ENCODE peak calls at places on chromosomes 2 and 18, in five cellular contexts. K is A549, Z is mammary epithelial cell, R is tibial artery, Q is Panc1. E is an unnamed sample.

GRCh38 chr2:10579441-10580169 is 110.2 kb downstream of the NOL10 start:
- DNase-seq in R (no peak), K (no peak), Q (no peak), Z (peak; percentile 67), E (no peak)

GRCh38 chr2:106104332-106105062 is 89.6 kb downstream of the UXS1 start:
- DNase-seq in Z (peak; percentile 46), Q (peak; percentile 46), K (peak; percentile 75), R (peak; percentile 55), E (no peak)

GRCh38 chr2:43221660-43222471 is 4.5 kb downstream of the ZFP36L2 start:
- DNase-seq in Q (peak; percentile 80), R (peak; percentile 92), K (peak; percentile 89), Z (peak; percentile 86), E (peak; percentile 87)

GRCh38 chr2:58896600-58896999 is 655.5 kb upstream of the FANCL start:
- DNase-seq in Q (no peak), K (no peak), R (no peak), Z (no peak), E (no peak)

GRCh38 chr2:215740071-215740470 is 273.3 kb downstream of the MREG start:
- DNase-seq in K (no peak), Q (no peak), Z (no peak), R (no peak), E (no peak)

GRCh38 chr2:62570861-62571698 is 65.1 kb upstream of the TMEM17 start:
- DNase-seq in Z (no peak), K (peak; percentile 58), R (no peak), Q (no peak), E (no peak)

GRCh38 chr2:40027968-40028367 is 248.9 kb upstream of the THUMPD2 start:
- DNase-seq in Z (peak; percentile 58), R (no peak), K (no peak), Q (no peak), E (no peak)

GRCh38 chr2:100945433-100945740 is 56.7 kb upstream of the RPL31 start:
- DNase-seq in K (no peak), Z (no peak), Q (no peak), R (no peak), E (no peak)

GRCh38 chr18:56563568-56563967 is 74.8 kb downstream of the TXNL1 start:
- DNase-seq in R (no peak), Z (no peak), Q (no peak), K (no peak), E (no peak)

GRCh38 chr2:172082105-172082943 is 3.0 kb upstream of the DLX1 start:
- DNase-seq in R (no peak), K (no peak), Q (no peak), Z (no peak), E (no peak)

GRCh38 chr2:148644885-148645134 is 259 bp downstream of the EPC2 start:
- DNase-seq in K (no peak), R (no peak), Q (no peak), Z (no peak), E (no peak)

GRCh38 chr2:217939220-217939619 is 63.6 kb downstream of the TNS1 start:
- DNase-seq in R (no peak), Z (no peak), K (no peak), Q (no peak), E (no peak)

GRCh38 chr2:173854840-173855239 is 110.3 kb downstream of the SP3 start:
- DNase-seq in Z (peak; percentile 8), Q (no peak), K (peak; percentile 9), R (peak; percentile 40), E (no peak)

GRCh38 chr2:162073776-162074578 is at the start of gene DPP4:
- DNase-seq in Q (no peak), Z (no peak), R (peak; percentile 21), K (peak; percentile 32), E (no peak)

GRCh38 chr18:76519156-76519549 is 24.1 kb upstream of the ZNF516 start:
- DNase-seq in Z (no peak), R (no peak), K (no peak), Q (no peak), E (no peak)

GRCh38 chr18:26656944-26657536 is 108.7 kb upstream of the KCTD1 start:
- DNase-seq in K (peak; percentile 35), Z (peak; percentile 73), R (peak; percentile 60), Q (no peak), E (peak; percentile 68)

GRCh38 chr2:161115605-161116097 is 44.6 kb upstream of the TANK start:
- DNase-seq in Z (no peak), Q (no peak), K (no peak), R (no peak), E (no peak)

GRCh38 chr2:31204761-31205160 is 12.6 kb downstream of the CAPN14 start:
- DNase-seq in K (no peak), Z (no peak), Q (no peak), R (no peak), E (no peak)

GRCh38 chr2:203237501-203238238 is 1.1 kb upstream of the CYP20A1 start:
- DNase-seq in K (no peak), Z (no peak), R (no peak), Q (no peak), E (no peak)

GRCh38 chr2:45833968-45834344 is 182.5 kb downstream of the PRKCE start:
- DNase-seq in Z (no peak), R (no peak), Q (no peak), K (no peak), E (no peak)

GRCh38 chr2:188979730-188980123 is 5.6 kb downstream of the COL3A1 start:
- DNase-seq in K (no peak), Z (no peak), Q (no peak), R (no peak), E (no peak)
- H3K4me1 ChIP-seq in K (peaks cover 19% of the 10 kb centered on the region), Z (no peaks in the 10 kb centered on the region), Q (peaks cover 17% of the 10 kb centered on the region), R (peaks cover 55% of the 10 kb centered on the region), E (no peaks in the 10 kb centered on the region)

GRCh38 chr2:3742743-3743142 is 39.4 kb downstream of the DCDC2C start:
- DNase-seq in R (no peak), Z (no peak), Q (no peak), K (no peak), E (no peak)

GRCh38 chr2:3741867-3742602 is 38.7 kb downstream of the DCDC2C start:
- DNase-seq in Q (no peak), Z (no peak), K (no peak), R (no peak), E (no peak)

GRCh38 chr2:3743951-3744555 is 40.7 kb downstream of the DCDC2C start:
- DNase-seq in K (no peak), Q (no peak), R (no peak), Z (no peak), E (no peak)

GRCh38 chr2:3739313-3739712 is 35.9 kb downstream of the DCDC2C start:
- DNase-seq in R (no peak), Q (no peak), K (no peak), Z (no peak), E (no peak)

DNA sequence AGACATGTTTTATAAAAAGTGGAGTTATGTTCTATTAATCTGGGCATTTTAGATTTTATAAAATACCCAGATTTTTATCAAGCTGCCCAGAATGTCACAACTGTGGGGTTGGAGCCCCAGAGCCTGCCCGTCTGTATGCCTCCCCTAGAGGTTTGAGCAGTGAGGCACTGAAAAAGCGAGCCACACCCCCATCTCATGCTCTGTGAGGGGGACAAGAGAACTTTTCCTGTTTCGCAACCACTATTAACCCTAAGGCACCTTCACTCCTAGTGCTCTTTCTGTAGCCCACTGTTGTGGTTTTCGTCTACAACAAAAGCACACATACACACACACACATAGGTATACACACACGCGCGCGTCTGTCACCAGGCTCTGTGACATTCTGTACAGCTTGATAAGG is 38.0 kb downstream of the DCDC2C start:
- DNase-seq in R (no peak), Z (no peak), K (no peak), Q (no peak), E (no peak)
- H3K4me1 ChIP-seq in R (no peaks in the 10 kb centered on the region), Z (no peaks in the 10 kb centered on the region), K (no peaks in the 10 kb centered on the region), Q (no peaks in the 10 kb centered on the region), E (no peaks in the 10 kb centered on the region)

GRCh38 chr2:32947076-32947483 is 327 bp downstream of the LTBP1 start:
- DNase-seq in Z (no peak), Q (no peak), R (no peak), K (peak; percentile 44), E (no peak)
- H3K4me1 ChIP-seq in Z (peaks cover 9% of the 10 kb centered on the region), Q (no peaks in the 10 kb centered on the region), R (peaks cover 15% of the 10 kb centered on the region), K (peaks cover 19% of the 10 kb centered on the region), E (no peaks in the 10 kb centered on the region)

DNA sequence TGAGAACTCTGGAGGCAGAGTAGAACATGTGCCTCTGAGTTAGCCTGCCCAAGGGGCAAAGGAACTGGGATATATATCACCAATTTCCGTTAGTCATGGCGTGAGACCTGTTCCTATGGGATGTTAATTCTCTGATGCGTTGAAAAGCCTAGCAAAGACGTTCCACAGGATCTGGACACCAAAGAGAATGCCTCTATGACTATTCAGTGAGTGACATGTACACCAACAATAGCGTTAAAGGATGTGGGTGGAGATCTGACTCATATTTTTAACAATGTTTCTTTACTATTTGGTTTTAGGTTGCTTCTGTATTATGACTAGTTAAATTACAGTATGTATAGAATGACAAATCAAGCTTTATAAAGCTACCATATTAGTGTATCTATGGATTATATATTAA is 320.9 kb upstream of the MC4R start:
- DNase-seq in R (no peak), K (no peak), Q (peak; percentile 5), Z (peak; percentile 63), E (no peak)
- H3K4me1 ChIP-seq in R (no peaks in the 10 kb centered on the region), K (no peaks in the 10 kb centered on the region), Q (no peaks in the 10 kb centered on the region), Z (peaks cover 6% of the 10 kb centered on the region), E (peaks cover 9% of the 10 kb centered on the region)

GRCh38 chr2:19228092-19228670 is 130.2 kb downstream of the OSR1 start:
- DNase-seq in Z (peak; percentile 13), R (no peak), K (no peak), Q (no peak), E (no peak)
- H3K4me1 ChIP-seq in Z (peaks cover 35% of the 10 kb centered on the region), R (no peaks in the 10 kb centered on the region), K (no peaks in the 10 kb centered on the region), Q (no peaks in the 10 kb centered on the region), E (peaks cover 10% of the 10 kb centered on the region)